ENCODE peak calls at places on chromosomes 4 and X, in four cellular contexts. H is K562, J is HCT116, U is H1. R is an unnamed sample.

GRCh38 chr4:153209410-153209809 is 5.2 kb downstream of the TRIM2 start:
- DNase-seq in H (no peak), J (no peak), U (no peak), R (no peak)

GRCh38 chrX:7088968-7089615 is 58.4 kb upstream of the STS start:
- DNase-seq in H (no peak), J (no peak), U (no peak), R (no peak)

GRCh38 chr4:139969635-139970266 is 184.2 kb downstream of the MAML3 start:
- DNase-seq in H (no peak), J (no peak), U (no peak), R (no peak)

GRCh38 chr4:6987566-6987920 is 55.6 kb upstream of the TADA2B start:
- DNase-seq in H (no peak), J (no peak), U (no peak), R (no peak)

GRCh38 chr4:62231994-62232393 is 1031.9 kb downstream of the ADGRL3 start:
- DNase-seq in H (no peak), J (no peak), U (no peak), R (no peak)

GRCh38 chrX:153336128-153336894 is 2.4 kb downstream of the ZNF275 start:
- DNase-seq in H (no peak), J (no peak), U (no peak), R (no peak)

GRCh38 chr4:152364883-152365282 is 171.0 kb downstream of the FBXW7 start:
- DNase-seq in H (no peak), J (no peak), U (no peak), R (no peak)

GRCh38 chr4:153485374-153485773 is 19.2 kb downstream of the TMEM131L start:
- DNase-seq in H (no peak), J (no peak), U (no peak), R (no peak)

GRCh38 chr4:108446554-108446953 is 173.8 kb upstream of the RPL34 start:
- DNase-seq in H (no peak), J (no peak), U (no peak), R (no peak)

GRCh38 chr4:177235026-177235425 is 74.6 kb upstream of the NEIL3 start:
- DNase-seq in H (no peak), J (no peak), U (no peak), R (no peak)

GRCh38 chrX:71282514-71283408 is 674 bp upstream of the NONO start:
- DNase-seq in H (peak), J (peak), U (no peak), R (no peak)

GRCh38 chrX:19487520-19488200 is 27.6 kb downstream of the MAP3K15 start:
- DNase-seq in H (no peak), J (no peak), U (no peak), R (no peak)

GRCh38 chr4:143514432-143514831 is 930 bp downstream of the SMARCA5 start:
- DNase-seq in H (peak), J (no peak), U (peak), R (no peak)

GRCh38 chrX:48071064-48071985 is at the start of gene ZNF630:
- DNase-seq in H (peak), J (no peak), U (no peak), R (peak)

DNA sequence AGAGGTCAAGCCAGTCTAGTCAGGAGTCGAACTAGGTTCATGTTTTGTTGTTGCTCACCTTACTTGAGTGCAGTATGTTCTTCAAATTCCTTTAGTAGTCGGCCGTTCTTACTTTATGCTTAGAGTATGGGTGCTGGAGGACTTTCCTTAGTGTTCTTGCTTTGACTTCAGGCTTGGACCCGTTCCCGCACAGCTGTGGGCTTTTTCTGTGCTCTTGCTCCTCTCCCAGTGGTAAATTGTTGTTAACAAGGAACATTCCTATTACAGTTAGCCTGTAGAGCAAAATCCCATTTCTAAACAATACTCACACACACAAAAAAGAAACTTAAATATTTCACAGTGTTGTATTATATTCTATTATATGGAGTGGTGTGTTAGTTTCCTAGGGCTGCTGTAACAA is 113.5 kb downstream of the RAP1GDS1 start:
- DNase-seq in H (no peak), J (no peak), U (no peak), R (no peak)
- TF ChIP-seq ZNF274 in H (no peak), J (no peak), U (no peak), R (no peak)

GRCh38 chr4:60189286-60189685 is 1010.8 kb upstream of the ADGRL3 start:
- DNase-seq in H (no peak), J (no peak), U (no peak), R (no peak)

DNA sequence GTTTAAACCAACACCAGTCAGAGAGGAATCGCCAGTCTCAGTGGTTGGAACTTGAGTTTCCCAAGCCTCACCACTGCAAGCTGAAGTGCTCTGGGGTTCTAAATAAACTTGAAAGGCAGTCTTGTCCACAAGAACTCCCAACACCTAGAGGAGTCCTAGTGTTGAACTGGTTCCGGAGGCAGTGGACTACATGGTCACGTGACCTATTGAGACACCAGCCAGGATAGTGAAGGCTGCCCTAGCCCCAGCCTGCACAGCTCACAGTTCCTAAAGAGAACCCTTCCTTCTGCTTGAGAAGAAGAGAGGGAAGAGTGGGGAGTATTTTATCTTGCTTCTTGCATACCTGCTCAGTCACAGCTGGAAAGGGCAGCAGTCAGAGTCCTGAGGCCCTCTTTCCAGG is 1012.7 kb upstream of the ADGRL3 start:
- DNase-seq in H (no peak), J (no peak), U (no peak), R (no peak)
- TF ChIP-seq ZNF274 in H (no peak), J (no peak), U (no peak), R (no peak)

DNA sequence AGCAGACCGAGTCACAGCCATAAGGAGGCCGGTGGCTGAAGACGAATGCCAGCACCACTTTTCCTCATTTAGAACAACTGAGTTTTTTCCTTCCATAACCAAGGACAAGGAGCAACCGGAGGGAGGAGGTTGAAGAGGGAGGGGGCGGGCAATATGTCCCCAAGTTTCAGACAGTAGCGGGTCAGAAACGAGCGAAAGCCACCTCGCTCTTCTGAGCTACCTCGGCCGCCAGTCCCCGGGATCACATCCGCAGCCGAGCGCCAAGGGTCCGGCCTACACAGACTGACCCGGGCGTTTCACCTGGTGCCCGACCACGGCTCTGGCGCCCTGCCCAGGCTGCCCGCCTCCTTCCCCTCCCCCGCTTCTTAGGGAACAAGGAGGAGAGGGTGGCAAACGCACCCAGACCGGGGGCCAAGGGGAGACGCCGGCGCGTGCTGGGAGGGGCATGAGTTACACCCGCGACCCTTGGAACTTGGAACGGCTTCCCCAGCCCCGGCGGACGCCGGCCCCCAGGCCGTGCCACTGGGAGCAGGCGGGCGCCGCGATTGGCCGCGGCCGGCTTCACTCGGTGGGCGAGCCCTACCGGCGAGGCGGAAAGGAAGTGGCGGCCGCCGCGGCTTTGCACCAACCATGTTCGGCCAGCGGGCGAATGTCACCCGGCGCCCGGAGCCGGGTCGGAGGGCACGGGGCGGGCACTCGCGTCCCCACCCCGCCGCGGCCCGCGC is 1.6 kb downstream of the IRF2 start:
- DNase-seq in H (peak), J (no peak), U (no peak), R (no peak)
- TF ChIP-seq ZNF274 in H (no peak), J (no peak), U (no peak), R (no peak)

GRCh38 chrX:118654331-118654730 is 73.1 kb upstream of the IL13RA1 start:
- DNase-seq in H (no peak), J (no peak), U (no peak), R (no peak)
- TF ChIP-seq ZNF274 in H (no peak), J (no peak), U (no peak), R (no peak)

GRCh38 chrX:9312922-9313867 is 151.7 kb upstream of the TBL1X start:
- DNase-seq in H (peak), J (peak), U (no peak), R (no peak)

GRCh38 chrX:9315086-9315485 is 149.8 kb upstream of the TBL1X start:
- DNase-seq in H (no peak), J (no peak), U (no peak), R (no peak)

GRCh38 chrX:9310596-9310995 is 154.3 kb upstream of the TBL1X start:
- DNase-seq in H (no peak), J (no peak), U (no peak), R (no peak)

GRCh38 chrX:9308426-9308825 is 156.4 kb upstream of the TBL1X start:
- DNase-seq in H (no peak), J (no peak), U (no peak), R (no peak)

GRCh38 chrX:9311411-9312160 is 153.3 kb upstream of the TBL1X start:
- DNase-seq in H (no peak), J (no peak), U (no peak), R (no peak)
- TF ChIP-seq ZNF274 in H (no peak), J (no peak), U (no peak), R (no peak)

DNA sequence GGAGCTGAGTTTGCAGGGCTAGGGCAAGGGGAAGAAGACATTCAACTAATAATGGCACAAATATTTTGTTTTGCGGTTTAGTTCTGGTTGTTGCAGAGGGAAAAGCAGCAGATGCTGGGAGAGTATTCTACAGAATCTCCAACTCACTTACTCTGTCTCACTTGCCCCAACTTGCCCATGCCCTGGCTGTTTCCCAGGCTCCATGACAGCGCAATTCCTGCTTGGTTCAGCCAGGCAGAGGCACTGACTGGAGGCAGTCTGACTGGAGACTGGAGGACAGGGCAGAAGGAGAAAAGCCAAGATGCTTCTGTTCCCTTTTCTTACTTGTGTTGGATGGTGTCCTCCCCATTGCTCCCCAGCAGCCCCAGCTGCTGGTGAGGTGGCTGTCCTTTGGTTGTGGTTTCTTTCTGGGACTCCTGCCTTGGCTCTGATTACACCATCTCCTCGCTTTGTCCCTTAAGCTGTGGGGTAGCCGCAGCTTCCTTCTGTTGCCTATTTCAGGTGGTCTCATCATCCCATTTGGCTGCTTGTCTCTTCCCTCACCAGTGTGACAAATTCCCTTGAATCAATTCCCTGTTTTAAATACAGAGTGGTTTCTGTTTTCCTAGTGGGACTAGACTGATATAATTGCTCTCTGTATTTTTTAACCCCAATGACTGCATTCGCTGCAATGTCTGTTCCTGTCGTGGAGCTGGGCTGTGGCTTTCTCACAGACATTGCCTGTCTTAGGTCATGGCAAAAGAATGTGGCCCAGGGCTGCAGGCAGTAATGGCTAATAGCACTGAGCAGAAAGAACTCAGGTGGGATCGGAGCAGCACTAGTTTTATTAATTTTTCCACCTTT is 24.2 kb upstream of the RASL11B start:
- DNase-seq in H (no peak), J (no peak), U (no peak), R (no peak)
- TF ChIP-seq ZNF274 in H (no peak), J (no peak), U (no peak), R (no peak)

DNA sequence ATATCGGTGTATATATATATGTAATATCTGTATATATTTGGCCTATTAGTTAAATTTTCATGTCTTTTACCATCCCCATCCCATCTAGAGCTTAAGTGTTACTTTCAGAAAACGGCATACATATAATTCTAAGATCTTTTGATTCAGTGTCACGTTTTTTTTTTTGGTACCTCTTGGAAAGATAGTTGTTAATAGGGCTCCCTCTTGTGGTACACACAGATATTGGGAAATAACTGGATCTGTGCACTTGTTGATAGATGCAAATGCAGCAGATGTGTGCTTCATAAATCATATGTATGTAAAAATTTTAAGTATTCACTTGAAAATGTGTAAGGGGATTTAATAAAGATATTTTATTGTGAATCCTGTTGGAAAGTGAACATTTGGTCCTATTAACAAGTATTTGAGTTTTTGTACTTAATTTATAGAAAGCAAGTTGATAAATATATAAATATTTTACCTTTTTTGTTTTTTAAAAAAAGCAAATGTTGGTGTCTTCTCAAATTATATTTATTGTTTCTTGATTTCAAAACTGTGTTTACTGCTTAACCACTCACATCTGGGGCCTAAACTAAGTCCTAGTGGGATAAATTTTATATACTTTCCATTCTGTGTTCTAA is 74.7 kb downstream of the PAQR3 start:
- DNase-seq in H (peak), J (peak), U (no peak), R (peak)
- TF ChIP-seq ZNF274 in H (no peak), J (no peak), U (no peak), R (no peak)

GRCh38 chrX:319579-320125 is 1.1 kb upstream of the GTPBP6 start:
- DNase-seq in H (no peak), J (no peak), U (no peak), R (no peak)

GRCh38 chrX:318739-319578 is at the start of gene GTPBP6:
- DNase-seq in H (peak), J (peak), U (peak), R (peak)

GRCh38 chrX:327660-328126 is 9.1 kb upstream of the GTPBP6 start:
- DNase-seq in H (no peak), J (no peak), U (no peak), R (no peak)

GRCh38 chrX:320126-320783 is 1.7 kb upstream of the GTPBP6 start:
- DNase-seq in H (no peak), J (no peak), U (no peak), R (no peak)

DNA sequence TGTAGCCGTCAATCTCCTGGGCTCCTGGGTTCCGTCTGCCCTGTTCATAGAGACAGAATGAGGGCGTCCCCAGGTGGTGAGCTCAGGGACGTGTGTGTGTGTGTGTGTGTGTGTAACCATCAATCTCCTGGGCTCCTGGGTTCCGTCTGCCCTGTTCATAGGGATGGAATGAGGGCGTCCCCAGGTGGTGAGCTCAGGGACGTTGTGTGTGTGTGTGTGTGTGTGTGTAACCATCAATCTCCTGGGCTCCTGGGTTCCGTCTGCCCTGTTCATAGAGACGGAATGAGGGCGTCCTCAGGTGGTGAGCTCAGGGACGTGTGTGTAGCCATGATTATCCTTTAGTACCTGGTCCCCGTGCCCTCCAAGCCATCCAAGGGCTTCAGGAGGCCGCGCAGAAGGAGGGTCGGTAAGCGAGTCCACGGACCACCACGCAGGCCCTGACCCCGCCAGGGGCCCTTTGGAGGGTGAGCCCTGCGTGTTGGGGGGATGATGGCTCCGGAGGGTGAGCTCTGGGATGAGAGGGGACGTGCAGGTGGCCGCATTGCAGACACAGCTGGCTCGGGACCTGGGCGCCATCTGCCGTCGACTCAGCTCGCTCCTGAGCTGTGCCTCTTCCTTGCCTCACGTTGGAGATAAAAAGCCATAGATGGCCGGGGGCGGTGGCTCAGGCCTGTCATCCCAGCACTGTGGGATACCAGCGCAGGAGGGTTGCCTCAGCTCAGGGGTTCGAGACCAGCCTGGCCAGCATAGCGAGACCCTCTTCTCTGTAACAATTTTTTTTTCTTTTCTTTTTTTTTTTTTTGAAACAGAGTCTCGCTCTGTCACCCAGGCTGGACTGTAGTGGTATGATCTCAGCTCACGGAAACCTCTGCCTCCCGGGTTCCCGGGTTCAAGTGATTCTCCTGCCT is 5.4 kb upstream of the GTPBP6 start:
- DNase-seq in H (no peak), J (peak), U (no peak), R (peak)
- TF ChIP-seq ZNF274 in H (no peak), J (no peak), U (no peak), R (no peak)

GRCh38 chr4:55865228-55865806 is 11.9 kb downstream of the EXOC1 start:
- DNase-seq in H (no peak), J (no peak), U (no peak), R (no peak)

GRCh38 chr4:55854132-55854531 is 684 bp downstream of the EXOC1 start:
- DNase-seq in H (no peak), J (no peak), U (no peak), R (no peak)

GRCh38 chr4:55864577-55865223 is 11.3 kb downstream of the EXOC1 start:
- DNase-seq in H (no peak), J (no peak), U (no peak), R (no peak)

GRCh38 chr4:55857586-55857985 is 4.1 kb downstream of the EXOC1 start:
- DNase-seq in H (no peak), J (no peak), U (no peak), R (no peak)

GRCh38 chr4:55859711-55860110 is 6.3 kb downstream of the EXOC1 start:
- DNase-seq in H (no peak), J (no peak), U (no peak), R (no peak)
- TF ChIP-seq ZNF274 in H (no peak), J (no peak), U (no peak), R (no peak)

DNA sequence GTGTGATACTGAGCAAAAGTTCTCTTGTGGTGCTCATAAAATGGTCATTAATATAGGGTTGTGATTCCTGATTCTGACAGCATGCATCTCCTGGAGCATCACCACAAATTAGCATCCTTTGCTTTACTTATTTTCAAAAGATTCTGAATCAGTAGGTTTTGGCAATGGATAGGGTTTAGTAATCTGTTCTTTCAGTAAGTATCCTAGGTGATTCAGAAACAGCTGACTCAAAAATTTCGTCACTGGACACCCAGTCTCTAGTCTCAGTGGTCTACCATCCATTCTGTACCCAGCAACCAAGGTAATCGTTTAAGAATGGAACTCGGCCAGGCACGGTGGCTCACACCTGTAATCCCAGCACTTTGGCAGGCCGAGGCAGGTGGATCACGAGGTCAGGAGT is 4.1 kb downstream of the CBLL2 start:
- DNase-seq in H (no peak), J (no peak), U (no peak), R (no peak)
- TF ChIP-seq ZNF274 in H (no peak), J (no peak), U (no peak), R (no peak)

R was measured in NT2/D1.